ENCODE peak calls at places on chromosomes 2 and 18, in five cellular contexts. One of them, this sample, is unnamed.

GRCh38 chr2:24508878-24509277 is 17.8 kb downstream of the NCOA1 start:
- DNase-seq in GM12891: no peak
- DNase-seq in GM23338: no peak
- DNase-seq in transverse colon: no peak
- DNase-seq in spleen: no peak
- DNase-seq in this sample: no peak

GRCh38 chr2:134917219-134917957 is 1.2 kb upstream of the CCNT2 start:
- DNase-seq in GM12891: no peak
- DNase-seq in GM23338: peak; percentile 12
- DNase-seq in transverse colon: peak; percentile 28
- DNase-seq in spleen: peak; percentile 80
- DNase-seq in this sample: no peak

GRCh38 chr18:59957957-59958356 is 58.2 kb downstream of the PMAIP1 start:
- DNase-seq in GM12891: no peak
- DNase-seq in GM23338: no peak
- DNase-seq in transverse colon: peak; percentile 47
- DNase-seq in spleen: no peak
- DNase-seq in this sample: no peak

GRCh38 chr2:9914384-9915065 is 37.0 kb upstream of the GRHL1 start:
- DNase-seq in GM12891: peak; percentile 30
- DNase-seq in GM23338: no peak
- DNase-seq in transverse colon: peak; percentile 17
- DNase-seq in spleen: no peak
- DNase-seq in this sample: no peak

GRCh38 chr2:72129676-72130340 is 17.9 kb downstream of the CYP26B1 start:
- DNase-seq in GM12891: no peak
- DNase-seq in GM23338: no peak
- DNase-seq in transverse colon: no peak
- DNase-seq in spleen: peak; percentile 53
- DNase-seq in this sample: no peak

GRCh38 chr2:121238828-121239227 is 46.2 kb downstream of the TFCP2L1 start:
- DNase-seq in GM12891: no peak
- DNase-seq in GM23338: no peak
- DNase-seq in transverse colon: no peak
- DNase-seq in spleen: no peak
- DNase-seq in this sample: no peak

GRCh38 chr2:240472078-240472790 is 36.8 kb downstream of the GPC1 start:
- DNase-seq in GM12891: no peak
- DNase-seq in GM23338: no peak
- DNase-seq in transverse colon: no peak
- DNase-seq in spleen: peak; percentile 42
- DNase-seq in this sample: no peak

GRCh38 chr18:22176622-22177495 is 7.5 kb downstream of the GATA6 start:
- DNase-seq in GM12891: no peak
- DNase-seq in GM23338: peak; percentile 55
- DNase-seq in transverse colon: peak; percentile 52
- DNase-seq in spleen: no peak
- DNase-seq in this sample: no peak

GRCh38 chr2:194730266-194730665 is 926.8 kb upstream of the SLC39A10 start:
- DNase-seq in GM12891: no peak
- DNase-seq in GM23338: no peak
- DNase-seq in transverse colon: no peak
- DNase-seq in spleen: no peak
- DNase-seq in this sample: no peak

GRCh38 chr2:43169987-43170732 is 56.2 kb downstream of the ZFP36L2 start:
- DNase-seq in GM12891: peak; percentile 57
- DNase-seq in GM23338: peak; percentile 64
- DNase-seq in transverse colon: peak; percentile 85
- DNase-seq in spleen: peak; percentile 90
- DNase-seq in this sample: no peak

GRCh38 chr2:118474151-118474561 is 373.3 kb downstream of the EN1 start:
- DNase-seq in GM12891: no peak
- DNase-seq in GM23338: peak; percentile 48
- DNase-seq in transverse colon: no peak
- DNase-seq in spleen: no peak
- DNase-seq in this sample: no peak

GRCh38 chr2:173958198-173958846 is 6.9 kb downstream of the SP3 start:
- DNase-seq in GM12891: no peak
- DNase-seq in GM23338: no peak
- DNase-seq in transverse colon: no peak
- DNase-seq in spleen: no peak
- DNase-seq in this sample: no peak

GRCh38 chr2:118580651-118581050 is 266.8 kb downstream of the EN1 start:
- DNase-seq in GM12891: no peak
- DNase-seq in GM23338: no peak
- DNase-seq in transverse colon: no peak
- DNase-seq in spleen: no peak
- DNase-seq in this sample: no peak

GRCh38 chr2:121613774-121614173 is 35.5 kb downstream of the CLASP1 start:
- DNase-seq in GM12891: no peak
- DNase-seq in GM23338: no peak
- DNase-seq in transverse colon: no peak
- DNase-seq in spleen: no peak
- DNase-seq in this sample: no peak

GRCh38 chr18:64566461-64566860 is 417.6 kb upstream of the LINC00305 start:
- DNase-seq in GM12891: no peak
- DNase-seq in GM23338: no peak
- DNase-seq in transverse colon: no peak
- DNase-seq in spleen: no peak
- DNase-seq in this sample: no peak

GRCh38 chr2:157894694-157895450 is 18.7 kb upstream of the ACVR1 start:
- DNase-seq in GM12891: no peak
- DNase-seq in GM23338: no peak
- DNase-seq in transverse colon: no peak
- DNase-seq in spleen: no peak
- DNase-seq in this sample: no peak

GRCh38 chr2:97997774-97998392 is 2.1 kb upstream of the TMEM131 start:
- DNase-seq in GM12891: no peak
- DNase-seq in GM23338: peak; percentile 5
- DNase-seq in transverse colon: no peak
- DNase-seq in spleen: no peak
- DNase-seq in this sample: no peak

GRCh38 chr2:143629344-143629743 is 500.1 kb downstream of the ARHGAP15 start:
- DNase-seq in GM12891: no peak
- DNase-seq in GM23338: no peak
- DNase-seq in transverse colon: no peak
- DNase-seq in spleen: no peak
- DNase-seq in this sample: peak; percentile 94

GRCh38 chr18:49162226-49162848 is 211.6 kb upstream of the SMAD7 start:
- DNase-seq in GM12891: no peak
- DNase-seq in GM23338: no peak
- DNase-seq in transverse colon: no peak
- DNase-seq in spleen: no peak
- DNase-seq in this sample: no peak

GRCh38 chr2:75292826-75293225 is 93.5 kb upstream of the TACR1 start:
- DNase-seq in GM12891: no peak
- DNase-seq in GM23338: no peak
- DNase-seq in transverse colon: no peak
- DNase-seq in spleen: no peak
- DNase-seq in this sample: no peak

GRCh38 chr2:120278901-120279300 is 26.2 kb downstream of the RALB start:
- DNase-seq in GM12891: no peak
- DNase-seq in GM23338: no peak
- DNase-seq in transverse colon: no peak
- DNase-seq in spleen: no peak
- DNase-seq in this sample: no peak

GRCh38 chr18:48227206-48227605 is 182.0 kb downstream of the ZBTB7C start:
- DNase-seq in GM12891: no peak
- DNase-seq in GM23338: no peak
- DNase-seq in transverse colon: no peak
- DNase-seq in spleen: no peak
- DNase-seq in this sample: no peak

GRCh38 chr2:162074579-162074922 is 536 bp upstream of the DPP4 start:
- DNase-seq in GM12891: no peak
- DNase-seq in GM23338: no peak
- DNase-seq in transverse colon: no peak
- DNase-seq in spleen: no peak
- DNase-seq in this sample: no peak

GRCh38 chr2:222398446-222398885 is 25.9 kb upstream of the SGPP2 start:
- DNase-seq in GM12891: no peak
- DNase-seq in GM23338: no peak
- DNase-seq in transverse colon: no peak
- DNase-seq in spleen: no peak
- DNase-seq in this sample: no peak

GRCh38 chr2:525021-525420 is 152.2 kb downstream of the TMEM18 start:
- DNase-seq in GM12891: no peak
- DNase-seq in GM23338: no peak
- DNase-seq in transverse colon: no peak
- DNase-seq in spleen: no peak
- DNase-seq in this sample: no peak

GRCh38 chr2:109351164-109351756 is 222.3 kb downstream of the SH3RF3 start:
- DNase-seq in GM12891: no peak
- DNase-seq in GM23338: no peak
- DNase-seq in transverse colon: peak; percentile 39
- DNase-seq in spleen: no peak
- DNase-seq in this sample: no peak

GRCh38 chr2:54459037-54459441 is 2.9 kb downstream of the SPTBN1 start:
- DNase-seq in GM12891: no peak
- DNase-seq in GM23338: no peak
- DNase-seq in transverse colon: no peak
- DNase-seq in spleen: no peak
- DNase-seq in this sample: no peak

GRCh38 chr2:32804205-32804604 is 142.5 kb upstream of the LTBP1 start:
- DNase-seq in GM12891: no peak
- DNase-seq in GM23338: no peak
- DNase-seq in transverse colon: no peak
- DNase-seq in spleen: no peak
- DNase-seq in this sample: no peak

GRCh38 chr2:61763605-61764034 is 90.2 kb downstream of the FAM161A start:
- DNase-seq in GM12891: peak; percentile 23
- DNase-seq in GM23338: no peak
- DNase-seq in transverse colon: peak; percentile 84
- DNase-seq in spleen: peak; percentile 89
- DNase-seq in this sample: no peak
- TF ChIP-seq POLR2AphosphoS5 in GM12891: no peak
- TF ChIP-seq POLR2AphosphoS5 in GM23338: no peak
- TF ChIP-seq POLR2AphosphoS5 in transverse colon: no peak
- TF ChIP-seq POLR2AphosphoS5 in spleen: no peak
- TF ChIP-seq POLR2AphosphoS5 in this sample: no peak

GRCh38 chr2:11967946-11968465 is 221.6 kb downstream of the LPIN1 start:
- DNase-seq in GM12891: no peak
- DNase-seq in GM23338: no peak
- DNase-seq in transverse colon: no peak
- DNase-seq in spleen: no peak
- DNase-seq in this sample: no peak
- TF ChIP-seq POLR2AphosphoS5 in GM12891: no peak
- TF ChIP-seq POLR2AphosphoS5 in GM23338: no peak
- TF ChIP-seq POLR2AphosphoS5 in transverse colon: no peak
- TF ChIP-seq POLR2AphosphoS5 in spleen: no peak
- TF ChIP-seq POLR2AphosphoS5 in this sample: no peak

DNA sequence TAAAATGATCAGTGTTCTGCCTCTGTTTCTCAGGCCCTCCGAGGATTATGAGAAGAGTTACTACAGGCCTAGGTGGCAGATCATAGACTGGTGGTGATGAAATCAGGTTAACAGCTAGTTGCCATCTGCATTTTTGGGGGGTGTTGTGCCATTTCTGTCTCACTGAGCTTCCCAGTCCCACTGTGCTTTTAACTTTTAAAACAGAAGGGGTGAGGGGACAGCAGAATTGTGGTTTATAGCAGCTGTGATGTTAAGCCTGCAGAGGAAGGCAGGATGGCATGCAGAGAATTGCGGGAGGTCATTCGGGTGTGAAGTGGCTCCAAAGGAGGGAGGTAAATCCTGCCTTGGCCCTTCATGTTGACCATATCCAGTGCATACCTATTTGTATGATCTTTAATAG is 5.0 kb downstream of the CAB39 start:
- DNase-seq in GM12891: no peak
- DNase-seq in GM23338: peak; percentile 62
- DNase-seq in transverse colon: no peak
- DNase-seq in spleen: no peak
- DNase-seq in this sample: no peak
- TF ChIP-seq POLR2AphosphoS5 in GM12891: no peak
- TF ChIP-seq POLR2AphosphoS5 in GM23338: no peak
- TF ChIP-seq POLR2AphosphoS5 in transverse colon: no peak
- TF ChIP-seq POLR2AphosphoS5 in spleen: no peak
- TF ChIP-seq POLR2AphosphoS5 in this sample: no peak

GRCh38 chr2:224915126-224915525 is 127.1 kb downstream of the DOCK10 start:
- DNase-seq in GM12891: no peak
- DNase-seq in GM23338: no peak
- DNase-seq in transverse colon: no peak
- DNase-seq in spleen: no peak
- DNase-seq in this sample: no peak

GRCh38 chr2:224908820-224909219 is 133.4 kb downstream of the DOCK10 start:
- DNase-seq in GM12891: no peak
- DNase-seq in GM23338: peak; percentile 4
- DNase-seq in transverse colon: no peak
- DNase-seq in spleen: no peak
- DNase-seq in this sample: no peak

GRCh38 chr2:224910535-224910934 is 131.7 kb downstream of the DOCK10 start:
- DNase-seq in GM12891: no peak
- DNase-seq in GM23338: no peak
- DNase-seq in transverse colon: no peak
- DNase-seq in spleen: no peak
- DNase-seq in this sample: no peak

GRCh38 chr2:224904390-224904789 is 137.9 kb downstream of the DOCK10 start:
- DNase-seq in GM12891: no peak
- DNase-seq in GM23338: no peak
- DNase-seq in transverse colon: no peak
- DNase-seq in spleen: no peak
- DNase-seq in this sample: no peak

GRCh38 chr2:224909885-224910517 is 132.3 kb downstream of the DOCK10 start:
- DNase-seq in GM12891: no peak
- DNase-seq in GM23338: peak; percentile 30
- DNase-seq in transverse colon: no peak
- DNase-seq in spleen: no peak
- DNase-seq in this sample: no peak
- TF ChIP-seq POLR2AphosphoS5 in GM12891: no peak
- TF ChIP-seq POLR2AphosphoS5 in GM23338: no peak
- TF ChIP-seq POLR2AphosphoS5 in transverse colon: no peak
- TF ChIP-seq POLR2AphosphoS5 in spleen: no peak
- TF ChIP-seq POLR2AphosphoS5 in this sample: no peak

GRCh38 chr2:95266781-95267430 is 7.3 kb upstream of the PROM2 start:
- DNase-seq in GM12891: no peak
- DNase-seq in GM23338: no peak
- DNase-seq in transverse colon: no peak
- DNase-seq in spleen: peak; percentile 66
- DNase-seq in this sample: no peak
- TF ChIP-seq POLR2AphosphoS5 in GM12891: no peak
- TF ChIP-seq POLR2AphosphoS5 in GM23338: no peak
- TF ChIP-seq POLR2AphosphoS5 in transverse colon: no peak
- TF ChIP-seq POLR2AphosphoS5 in spleen: no peak
- TF ChIP-seq POLR2AphosphoS5 in this sample: no peak